ENCODE peak calls at places on chromosomes 1 and 21, in ten cellular contexts. A, B, Y, G, E, F, O, C, M and D are unnamed samples.

GRCh38 chr1:165449121-165449520 is 4.2 kb upstream of the RXRG start:
- DNase-seq in F (no peak), A (no peak), B (no peak), M (no peak), O (no peak), G (no peak), E (no peak), Y (no peak), C (no peak), D (no peak)

GRCh38 chr1:162003825-162004205 is 19.9 kb downstream of the OLFML2B start:
- DNase-seq in O (no peak), G (no peak), C (peak; percentile 89), A (no peak), F (no peak), Y (no peak), M (peak; percentile 96), B (peak; percentile 30), E (no peak), D (peak; percentile 81)

GRCh38 chr1:160129046-160129445 is 13.5 kb downstream of the ATP1A2 start:
- DNase-seq in F (no peak), O (no peak), M (peak; percentile 21), A (peak; percentile 7), G (no peak), E (no peak), C (no peak), B (peak; percentile 58), Y (no peak), D (no peak)

GRCh38 chr1:2242814-2243725 is 15.0 kb downstream of the SKI start:
- DNase-seq in Y (no peak), O (no peak), F (no peak), A (no peak), M (no peak), B (no peak), E (peak; percentile 70), C (no peak), G (no peak), D (no peak)

GRCh38 chr1:13783551-13783950 is 83.6 kb downstream of the PRDM2 start:
- DNase-seq in Y (no peak), B (no peak), G (no peak), C (no peak), F (no peak), E (no peak), A (no peak), M (peak; percentile 51), O (no peak), D (no peak)

GRCh38 chr1:205913451-205914204 is 29.6 kb downstream of the SLC26A9 start:
- DNase-seq in E (peak; percentile 82), M (peak; percentile 43), F (no peak), Y (no peak), B (peak; percentile 96), A (no peak), G (no peak), C (no peak), O (no peak), D (no peak)

GRCh38 chr1:198121058-198121829 is 35.6 kb upstream of the NEK7 start:
- DNase-seq in O (no peak), M (peak; percentile 97), F (no peak), G (no peak), E (no peak), Y (no peak), A (no peak), C (no peak), B (peak; percentile 6), D (no peak)

GRCh38 chr21:41168391-41169257 is 664 bp downstream of the BACE2 start:
- DNase-seq in B (peak; percentile 62), G (no peak), Y (peak; percentile 64), F (no peak), E (peak; percentile 84), O (peak; percentile 29), C (peak; percentile 93), M (peak; percentile 58), A (peak; percentile 79), D (peak; percentile 26)

GRCh38 chr1:220067246-220068204 is 21.2 kb upstream of the EPRS1 start:
- DNase-seq in O (no peak), F (no peak), E (no peak), G (no peak), B (no peak), C (no peak), M (no peak), Y (no peak), A (no peak), D (no peak)

GRCh38 chr1:91651243-91651642 is 150.6 kb downstream of the CDC7 start:
- DNase-seq in B (no peak), M (no peak), G (no peak), O (no peak), A (no peak), F (no peak), C (no peak), Y (no peak), E (no peak), D (no peak)

GRCh38 chr1:151939141-151939540 is 29.8 kb upstream of the THEM4 start:
- DNase-seq in F (no peak), A (no peak), E (no peak), G (no peak), Y (no peak), M (no peak), O (no peak), B (no peak), C (no peak), D (no peak)

GRCh38 chr1:11030865-11031264 is 16.2 kb downstream of the MASP2 start:
- DNase-seq in Y (no peak), E (no peak), B (no peak), C (peak; percentile 17), A (no peak), F (no peak), O (no peak), G (no peak), M (no peak), D (no peak)

GRCh38 chr1:204108312-204109141 is 35.6 kb downstream of the SOX13 start:
- DNase-seq in F (no peak), A (peak; percentile 95), B (no peak), C (no peak), E (no peak), M (no peak), O (no peak), G (no peak), Y (peak; percentile 50), D (no peak)

GRCh38 chr1:94299627-94300552 is 62.5 kb upstream of the ARHGAP29 start:
- DNase-seq in O (no peak), M (peak; percentile 72), F (no peak), B (peak; percentile 86), C (no peak), E (no peak), A (peak; percentile 8), Y (no peak), G (no peak), D (no peak)

GRCh38 chr1:245791410-245792312 is 636.9 kb downstream of the KIF26B start:
- DNase-seq in F (no peak), C (no peak), A (no peak), E (no peak), B (no peak), O (no peak), Y (no peak), G (no peak), M (peak; percentile 43), D (no peak)

GRCh38 chr1:63679076-63679475 is 85.9 kb downstream of the PGM1 start:
- DNase-seq in G (no peak), Y (no peak), F (no peak), A (no peak), B (no peak), C (no peak), M (peak; percentile 42), E (no peak), O (no peak), D (no peak)

GRCh38 chr21:42983102-42983501 is 8.7 kb downstream of the PKNOX1 start:
- DNase-seq in G (no peak), E (no peak), B (no peak), A (no peak), F (no peak), O (no peak), C (no peak), Y (no peak), M (peak; percentile 55), D (peak; percentile 52)

GRCh38 chr1:205365945-205366463 is 9.3 kb upstream of the KLHDC8A start:
- DNase-seq in O (no peak), M (no peak), G (no peak), Y (peak; percentile 47), C (no peak), F (no peak), E (peak; percentile 40), A (no peak), B (no peak), D (no peak)

GRCh38 chr1:40133839-40134238 is 27.3 kb upstream of the RLF start:
- DNase-seq in F (no peak), O (no peak), M (no peak), B (no peak), G (no peak), C (no peak), A (no peak), E (no peak), Y (no peak), D (no peak)

GRCh38 chr1:150262388-150263320 is 5.1 kb downstream of the CA14 start:
- DNase-seq in O (no peak), B (no peak), E (no peak), G (no peak), A (no peak), C (no peak), M (no peak), F (no peak), Y (no peak), D (no peak)

GRCh38 chr1:204975568-204976235 is 67.3 kb upstream of the CNTN2 start:
- DNase-seq in O (peak; percentile 60), F (peak; percentile 68), G (peak; percentile 27), Y (peak; percentile 23), E (no peak), C (no peak), M (peak; percentile 55), A (peak; percentile 94), B (peak; percentile 62), D (peak; percentile 26)

GRCh38 chr1:248736992-248737391 is 18.6 kb downstream of the LYPD8 start:
- DNase-seq in Y (no peak), A (no peak), B (no peak), F (no peak), M (no peak), C (no peak), G (no peak), O (no peak), E (no peak), D (no peak)